ENCODE peak calls at places on chromosomes 2 and 18, in six cellular contexts. T, Q, V, H, L and Z are unnamed samples.

GRCh38 chr2:37656512-37657423 is 14.7 kb downstream of the CDC42EP3 start:
- DNase-seq in H (peak), T (peak), Q (no peak), L (peak), V (peak), Z (no peak)

GRCh38 chr2:10009271-10009810 is 34.0 kb upstream of the KLF11 start:
- DNase-seq in Q (no peak), V (no peak), L (no peak), T (no peak), H (no peak), Z (no peak)

GRCh38 chr18:79610461-79611039 is 69.1 kb upstream of the CTDP1 start:
- DNase-seq in V (no peak), T (no peak), Q (no peak), L (no peak), H (no peak), Z (no peak)

GRCh38 chr2:238107525-238108422 is 7.6 kb downstream of the ESPNL start:
- DNase-seq in T (no peak), Q (no peak), H (no peak), L (no peak), V (peak), Z (peak)

GRCh38 chr2:239411117-239411516 is 10.3 kb upstream of the HDAC4 start:
- DNase-seq in L (no peak), Q (no peak), T (no peak), V (no peak), H (no peak), Z (no peak)

GRCh38 chr2:232951891-232952290 is 61.2 kb downstream of the NGEF start:
- DNase-seq in L (no peak), H (no peak), T (no peak), Q (no peak), V (no peak), Z (peak)

GRCh38 chr18:11567391-11567790 is 42.0 kb upstream of the SLC35G4 start:
- DNase-seq in Q (no peak), V (no peak), T (no peak), L (no peak), H (no peak), Z (no peak)

GRCh38 chr18:72672364-72673151 is 128.4 kb upstream of the CBLN2 start:
- DNase-seq in L (peak), Q (peak), H (no peak), T (peak), V (no peak), Z (peak)

GRCh38 chr2:160882906-160883305 is 277.3 kb upstream of the TANK start:
- DNase-seq in Q (no peak), T (no peak), H (no peak), L (no peak), V (no peak), Z (no peak)

GRCh38 chr18:23921716-23922285 is 92.8 kb upstream of the TTC39C start:
- DNase-seq in L (no peak), Q (no peak), T (no peak), H (no peak), V (peak), Z (no peak)

GRCh38 chr2:235518317-235519090 is 24.7 kb downstream of the AGAP1 start:
- DNase-seq in T (no peak), Q (no peak), H (no peak), L (no peak), V (no peak), Z (no peak)

GRCh38 chr18:32201936-32202335 is 12.1 kb downstream of the MEP1B start:
- DNase-seq in H (no peak), V (no peak), T (no peak), L (no peak), Q (no peak), Z (no peak)

GRCh38 chr2:124309563-124310138 is 284.6 kb downstream of the CNTNAP5 start:
- DNase-seq in H (no peak), L (no peak), V (no peak), Q (no peak), T (no peak), Z (no peak)

GRCh38 chr18:52700757-52701156 is 360.8 kb downstream of the DCC start:
- DNase-seq in T (no peak), Q (no peak), L (no peak), V (no peak), H (no peak), Z (no peak)

GRCh38 chr2:197030090-197030489 is 103.6 kb upstream of the PGAP1 start:
- DNase-seq in Q (no peak), H (no peak), L (no peak), V (no peak), T (no peak), Z (no peak)

GRCh38 chr2:197034969-197035368 is 108.5 kb upstream of the PGAP1 start:
- DNase-seq in T (no peak), H (no peak), V (no peak), L (no peak), Q (no peak), Z (no peak)

GRCh38 chr2:197031805-197032204 is 105.3 kb upstream of the PGAP1 start:
- DNase-seq in H (no peak), V (no peak), T (no peak), L (no peak), Q (no peak), Z (peak)

GRCh38 chr2:197034292-197034691 is 107.8 kb upstream of the PGAP1 start:
- DNase-seq in V (no peak), T (no peak), Q (no peak), L (no peak), H (no peak), Z (no peak)

DNA sequence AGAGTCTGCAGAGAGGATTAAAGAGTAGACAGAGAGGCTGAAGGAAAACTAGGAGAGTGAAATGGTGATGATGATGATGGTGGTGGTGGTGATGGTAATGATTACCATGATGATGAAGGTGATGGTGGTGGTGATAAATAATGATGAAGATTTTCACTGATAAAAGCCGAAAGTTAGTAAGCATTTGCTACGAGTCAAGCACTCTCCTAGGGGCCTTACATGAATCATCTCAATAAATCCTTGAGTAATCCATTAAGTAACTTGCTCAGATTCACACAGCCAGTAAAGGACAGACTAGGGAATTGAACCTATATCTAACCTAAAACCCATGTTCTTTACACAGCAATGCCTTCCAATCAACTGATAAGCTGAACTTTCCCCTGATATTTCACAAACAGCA is 106.7 kb upstream of the PGAP1 start:
- DNase-seq in H (no peak), L (no peak), Q (no peak), V (no peak), T (no peak), Z (no peak)
- H4K91ac ChIP-seq in H (no peak), L (no peak), Q (no peak), V (no peak), T (no peak), Z (no peak)

DNA sequence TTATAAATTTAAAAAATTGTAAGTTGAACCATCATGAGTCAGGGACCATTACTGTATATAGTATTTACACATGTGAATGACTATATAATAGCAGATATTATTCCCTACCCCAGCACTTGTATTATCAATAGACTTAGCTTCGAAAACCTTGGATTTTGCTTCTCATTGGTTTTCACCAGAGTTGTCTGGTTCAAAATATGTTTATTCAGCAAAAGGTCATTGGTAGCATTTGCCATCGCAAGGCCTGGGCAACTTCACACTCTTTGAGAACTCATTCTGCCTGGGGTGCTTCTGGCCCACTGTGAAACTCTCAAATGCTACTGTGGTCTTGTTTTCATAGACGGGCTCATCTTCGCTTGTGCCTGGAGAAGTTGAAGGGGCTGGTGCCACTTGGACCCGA is 20.1 kb downstream of the MXD1 start:
- DNase-seq in L (no peak), Q (no peak), H (no peak), T (no peak), V (no peak), Z (no peak)
- H3K4me2 ChIP-seq in L (no peak), Q (no peak), H (no peak), T (no peak), V (no peak), Z (no peak)

DNA sequence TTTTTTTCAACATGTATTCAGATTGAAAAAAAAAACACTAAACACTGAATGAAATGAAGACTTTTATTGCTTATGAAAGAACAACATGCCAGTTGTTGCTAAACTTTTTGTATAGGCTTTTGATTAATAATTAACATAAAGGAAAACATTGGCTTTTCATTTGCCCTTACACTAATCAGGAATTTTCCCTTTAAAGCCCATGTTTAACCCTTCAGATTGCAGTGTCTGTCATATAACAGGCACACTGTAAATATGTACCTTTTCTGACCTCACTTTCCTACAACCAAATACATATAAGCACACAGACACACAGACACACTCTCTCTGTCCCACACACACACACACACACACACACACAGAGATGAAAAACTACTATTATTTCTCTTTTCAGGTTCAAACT is 84.4 kb downstream of the MAP2 start:
- DNase-seq in T (no peak), Q (no peak), V (no peak), L (no peak), H (no peak), Z (no peak)
- H4K91ac ChIP-seq in T (no peak), Q (no peak), V (no peak), L (no peak), H (no peak), Z (no peak)

GRCh38 chr2:241890524-241891235 is 21.2 kb downstream of the RTP5 start:
- DNase-seq in L (no peak), Q (no peak), T (no peak), V (no peak), H (no peak), Z (peak)

GRCh38 chr2:241891315-241891987 is 21.9 kb downstream of the RTP5 start:
- DNase-seq in Q (no peak), H (no peak), L (no peak), T (no peak), V (no peak), Z (peak)

GRCh38 chr2:241893265-241893664 is 23.7 kb downstream of the RTP5 start:
- DNase-seq in H (no peak), L (no peak), Q (no peak), T (no peak), V (peak), Z (no peak)

GRCh38 chr2:241892299-241893137 is 23.0 kb downstream of the RTP5 start:
- DNase-seq in T (no peak), V (no peak), H (no peak), L (peak), Q (no peak), Z (peak)

DNA sequence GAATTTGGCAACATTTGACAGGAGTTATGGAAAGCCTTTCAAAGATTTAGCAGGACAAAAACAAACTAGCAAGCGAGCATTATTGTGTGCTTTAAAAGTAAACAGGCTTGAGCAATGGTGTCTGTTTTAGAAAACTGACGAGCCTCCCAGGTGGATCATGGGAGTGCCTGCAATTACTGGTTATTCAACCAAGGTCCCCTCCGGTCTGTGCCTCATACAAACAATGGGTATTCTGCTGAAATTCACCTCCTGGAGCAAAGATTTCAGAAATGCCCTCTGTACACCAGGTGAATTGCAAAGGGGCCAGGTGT is 22.4 kb downstream of the RTP5 start:
- DNase-seq in V (no peak), H (no peak), T (no peak), L (no peak), Q (no peak), Z (no peak)
- H3K4me2 ChIP-seq in V (no peak), H (no peak), T (no peak), L (no peak), Q (no peak), Z (no peak)

GRCh38 chr2:130353291-130354134 is 2.3 kb upstream of the PTPN18 start:
- DNase-seq in L (peak), V (no peak), H (no peak), T (no peak), Q (no peak), Z (no peak)
- H4K91ac ChIP-seq in L (peak), V (no peak), H (no peak), T (peak), Q (no peak), Z (no peak)

GRCh38 chr2:96531366-96531765 is 5.2 kb upstream of the ARID5A start:
- DNase-seq in V (no peak), T (no peak), Q (no peak), L (no peak), H (no peak), Z (no peak)
- H3K4me2 ChIP-seq in V (peak), T (no peak), Q (peak), L (peak), H (peak), Z (no peak)